ENCODE peak calls at places on chromosomes 5 and 9, in nine cellular contexts. One of them, this sample, is unnamed.

GRCh38 chr5:19855929-19856328 is 132.1 kb downstream of the CDH18 start:
- DNase-seq in AG09309: peak
- DNase-seq in upper lobe of left lung: no peak
- DNase-seq in foreskin fibroblast: no peak
- DNase-seq in keratinocyte: no peak
- DNase-seq in colonic mucosa: no peak
- DNase-seq in HL-60: no peak
- DNase-seq in choroid plexus epithelial cell: no peak
- DNase-seq in cardiac muscle cell: no peak
- DNase-seq in this sample: no peak

GRCh38 chr9:108844856-108845255 is 10.9 kb downstream of the ACTL7B start:
- DNase-seq in AG09309: no peak
- DNase-seq in upper lobe of left lung: no peak
- DNase-seq in foreskin fibroblast: no peak
- DNase-seq in keratinocyte: no peak
- DNase-seq in colonic mucosa: no peak
- DNase-seq in HL-60: no peak
- DNase-seq in choroid plexus epithelial cell: no peak
- DNase-seq in cardiac muscle cell: no peak
- DNase-seq in this sample: no peak

GRCh38 chr5:64213568-64213967 is 47.9 kb downstream of the RNF180 start:
- DNase-seq in AG09309: no peak
- DNase-seq in upper lobe of left lung: no peak
- DNase-seq in foreskin fibroblast: no peak
- DNase-seq in keratinocyte: no peak
- DNase-seq in colonic mucosa: no peak
- DNase-seq in HL-60: no peak
- DNase-seq in choroid plexus epithelial cell: no peak
- DNase-seq in cardiac muscle cell: peak
- DNase-seq in this sample: no peak

GRCh38 chr9:135703726-135704125 is 1.7 kb downstream of the KCNT1 start:
- DNase-seq in AG09309: no peak
- DNase-seq in upper lobe of left lung: peak
- DNase-seq in foreskin fibroblast: no peak
- DNase-seq in keratinocyte: no peak
- DNase-seq in colonic mucosa: no peak
- DNase-seq in HL-60: no peak
- DNase-seq in choroid plexus epithelial cell: no peak
- DNase-seq in cardiac muscle cell: no peak
- DNase-seq in this sample: no peak

GRCh38 chr9:15543033-15543791 is 9.6 kb upstream of the CCDC171 start:
- DNase-seq in AG09309: no peak
- DNase-seq in upper lobe of left lung: no peak
- DNase-seq in foreskin fibroblast: peak
- DNase-seq in keratinocyte: no peak
- DNase-seq in colonic mucosa: no peak
- DNase-seq in HL-60: peak
- DNase-seq in choroid plexus epithelial cell: peak
- DNase-seq in cardiac muscle cell: no peak
- DNase-seq in this sample: peak

GRCh38 chr5:140946578-140946977 is 19.7 kb upstream of the PCDHAC2 start:
- DNase-seq in AG09309: no peak
- DNase-seq in upper lobe of left lung: no peak
- DNase-seq in foreskin fibroblast: no peak
- DNase-seq in keratinocyte: no peak
- DNase-seq in colonic mucosa: no peak
- DNase-seq in HL-60: no peak
- DNase-seq in choroid plexus epithelial cell: no peak
- DNase-seq in cardiac muscle cell: no peak
- DNase-seq in this sample: no peak

GRCh38 chr5:139140631-139141071 is 57.5 kb downstream of the SIL1 start:
- DNase-seq in AG09309: no peak
- DNase-seq in upper lobe of left lung: no peak
- DNase-seq in foreskin fibroblast: no peak
- DNase-seq in keratinocyte: no peak
- DNase-seq in colonic mucosa: no peak
- DNase-seq in HL-60: no peak
- DNase-seq in choroid plexus epithelial cell: peak
- DNase-seq in cardiac muscle cell: no peak
- DNase-seq in this sample: peak

GRCh38 chr9:14749738-14750137 is 27.2 kb upstream of the CER1 start:
- DNase-seq in AG09309: no peak
- DNase-seq in upper lobe of left lung: no peak
- DNase-seq in foreskin fibroblast: no peak
- DNase-seq in keratinocyte: no peak
- DNase-seq in colonic mucosa: no peak
- DNase-seq in HL-60: no peak
- DNase-seq in choroid plexus epithelial cell: no peak
- DNase-seq in cardiac muscle cell: no peak
- DNase-seq in this sample: no peak

DNA sequence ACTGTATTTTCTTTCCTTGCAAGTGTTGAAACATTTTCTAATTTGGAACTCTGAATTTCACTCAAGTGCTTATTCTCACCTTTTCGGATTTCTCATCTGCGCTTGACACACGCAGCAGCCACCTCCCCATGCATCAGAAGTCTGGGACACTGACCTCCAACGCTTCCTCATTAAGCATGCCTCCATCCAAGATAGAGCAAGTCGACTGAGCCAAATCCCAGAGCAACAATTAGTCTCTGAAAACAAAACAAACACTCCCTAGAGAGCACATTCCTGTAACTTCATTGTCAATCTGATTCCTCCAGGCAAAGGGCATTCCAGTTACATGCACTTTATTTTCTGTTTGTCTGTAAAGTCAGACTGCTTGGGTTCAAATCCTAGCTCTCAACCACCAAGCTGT is 5.7 kb downstream of the CD180 start:
- DNase-seq in AG09309: no peak
- DNase-seq in upper lobe of left lung: no peak
- DNase-seq in foreskin fibroblast: no peak
- DNase-seq in keratinocyte: no peak
- DNase-seq in colonic mucosa: no peak
- DNase-seq in HL-60: no peak
- DNase-seq in choroid plexus epithelial cell: no peak
- DNase-seq in cardiac muscle cell: no peak
- DNase-seq in this sample: no peak
- H3K4me3 ChIP-seq in AG09309: no peak
- H3K4me3 ChIP-seq in upper lobe of left lung: no peak
- H3K4me3 ChIP-seq in foreskin fibroblast: no peak
- H3K4me3 ChIP-seq in keratinocyte: no peak
- H3K4me3 ChIP-seq in colonic mucosa: no peak
- H3K4me3 ChIP-seq in HL-60: no peak
- H3K4me3 ChIP-seq in choroid plexus epithelial cell: no peak
- H3K4me3 ChIP-seq in cardiac muscle cell: no peak
- H3K4me3 ChIP-seq in this sample: no peak

GRCh38 chr9:121026768-121027167 is 23.3 kb downstream of the C5 start:
- DNase-seq in AG09309: no peak
- DNase-seq in upper lobe of left lung: no peak
- DNase-seq in foreskin fibroblast: no peak
- DNase-seq in keratinocyte: no peak
- DNase-seq in colonic mucosa: no peak
- DNase-seq in HL-60: no peak
- DNase-seq in choroid plexus epithelial cell: no peak
- DNase-seq in cardiac muscle cell: no peak
- DNase-seq in this sample: no peak

GRCh38 chr9:121026260-121026691 is 23.8 kb downstream of the C5 start:
- DNase-seq in AG09309: no peak
- DNase-seq in upper lobe of left lung: no peak
- DNase-seq in foreskin fibroblast: no peak
- DNase-seq in keratinocyte: no peak
- DNase-seq in colonic mucosa: no peak
- DNase-seq in HL-60: no peak
- DNase-seq in choroid plexus epithelial cell: peak
- DNase-seq in cardiac muscle cell: no peak
- DNase-seq in this sample: no peak

GRCh38 chr9:121021294-121021693 is 28.8 kb downstream of the C5 start:
- DNase-seq in AG09309: no peak
- DNase-seq in upper lobe of left lung: no peak
- DNase-seq in foreskin fibroblast: peak
- DNase-seq in keratinocyte: no peak
- DNase-seq in colonic mucosa: no peak
- DNase-seq in HL-60: no peak
- DNase-seq in choroid plexus epithelial cell: no peak
- DNase-seq in cardiac muscle cell: no peak
- DNase-seq in this sample: peak

GRCh38 chr9:121024237-121024636 is 25.8 kb downstream of the C5 start:
- DNase-seq in AG09309: no peak
- DNase-seq in upper lobe of left lung: no peak
- DNase-seq in foreskin fibroblast: no peak
- DNase-seq in keratinocyte: no peak
- DNase-seq in colonic mucosa: no peak
- DNase-seq in HL-60: no peak
- DNase-seq in choroid plexus epithelial cell: no peak
- DNase-seq in cardiac muscle cell: no peak
- DNase-seq in this sample: no peak

DNA sequence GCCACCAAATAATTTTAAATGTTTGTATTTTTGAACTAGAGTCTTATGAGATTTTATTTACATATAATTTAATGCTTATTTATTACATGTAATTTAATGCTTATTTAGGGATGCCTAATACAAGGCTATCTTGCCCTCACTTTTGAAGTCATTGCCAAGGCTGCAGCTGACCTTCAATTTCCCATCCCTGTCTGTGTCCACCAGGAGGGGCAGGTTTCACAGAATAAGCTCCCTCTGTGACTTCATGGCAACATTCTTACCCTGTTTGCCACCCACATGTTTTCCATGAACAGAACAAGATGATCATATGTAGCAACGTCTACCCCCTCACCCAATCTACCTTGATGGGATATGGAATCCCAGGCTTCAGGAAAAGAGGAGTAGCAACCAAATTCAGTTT is 27.0 kb downstream of the C5 start:
- DNase-seq in AG09309: no peak
- DNase-seq in upper lobe of left lung: no peak
- DNase-seq in foreskin fibroblast: no peak
- DNase-seq in keratinocyte: no peak
- DNase-seq in colonic mucosa: no peak
- DNase-seq in HL-60: peak
- DNase-seq in choroid plexus epithelial cell: peak
- DNase-seq in cardiac muscle cell: no peak
- DNase-seq in this sample: peak
- TF ChIP-seq CTCF in AG09309: peak
- TF ChIP-seq CTCF in upper lobe of left lung: no peak
- TF ChIP-seq CTCF in foreskin fibroblast: peak
- TF ChIP-seq CTCF in keratinocyte: peak
- TF ChIP-seq CTCF in colonic mucosa: no peak
- TF ChIP-seq CTCF in HL-60: peak
- TF ChIP-seq CTCF in choroid plexus epithelial cell: peak
- TF ChIP-seq CTCF in cardiac muscle cell: peak
- TF ChIP-seq CTCF in this sample: peak

DNA sequence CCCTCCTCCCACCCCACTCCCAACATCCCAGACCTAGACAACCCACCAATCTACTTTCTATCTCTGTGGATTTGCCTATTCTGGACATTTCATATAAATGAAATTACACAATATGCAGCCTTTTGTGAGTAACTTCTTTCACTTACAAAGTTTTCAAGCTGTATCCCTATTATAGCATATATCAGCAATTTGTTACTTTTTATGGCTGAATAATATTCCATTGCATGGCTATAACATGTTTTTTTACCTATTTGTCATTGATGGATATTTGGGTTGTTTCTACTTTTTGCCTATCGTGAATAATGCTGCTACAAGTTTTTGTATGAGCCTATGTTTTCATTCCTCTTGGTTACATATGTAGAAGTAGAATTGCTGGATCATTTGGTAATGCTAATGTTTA is 1.9 kb upstream of the KIF3A start:
- DNase-seq in AG09309: no peak
- DNase-seq in upper lobe of left lung: no peak
- DNase-seq in foreskin fibroblast: no peak
- DNase-seq in keratinocyte: no peak
- DNase-seq in colonic mucosa: no peak
- DNase-seq in HL-60: no peak
- DNase-seq in choroid plexus epithelial cell: no peak
- DNase-seq in cardiac muscle cell: no peak
- DNase-seq in this sample: no peak
- H3K4me3 ChIP-seq in AG09309: no peak
- H3K4me3 ChIP-seq in upper lobe of left lung: no peak
- H3K4me3 ChIP-seq in foreskin fibroblast: no peak
- H3K4me3 ChIP-seq in keratinocyte: no peak
- H3K4me3 ChIP-seq in colonic mucosa: no peak
- H3K4me3 ChIP-seq in HL-60: no peak
- H3K4me3 ChIP-seq in choroid plexus epithelial cell: no peak
- H3K4me3 ChIP-seq in cardiac muscle cell: no peak
- H3K4me3 ChIP-seq in this sample: no peak

GRCh38 chr5:73312872-73313510 is 135.6 kb downstream of the FOXD1 start:
- DNase-seq in AG09309: no peak
- DNase-seq in upper lobe of left lung: no peak
- DNase-seq in foreskin fibroblast: no peak
- DNase-seq in keratinocyte: no peak
- DNase-seq in colonic mucosa: no peak
- DNase-seq in HL-60: no peak
- DNase-seq in choroid plexus epithelial cell: no peak
- DNase-seq in cardiac muscle cell: no peak
- DNase-seq in this sample: no peak

GRCh38 chr5:73314395-73315195 is 134.0 kb downstream of the FOXD1 start:
- DNase-seq in AG09309: no peak
- DNase-seq in upper lobe of left lung: no peak
- DNase-seq in foreskin fibroblast: no peak
- DNase-seq in keratinocyte: no peak
- DNase-seq in colonic mucosa: no peak
- DNase-seq in HL-60: peak
- DNase-seq in choroid plexus epithelial cell: peak
- DNase-seq in cardiac muscle cell: no peak
- DNase-seq in this sample: no peak

GRCh38 chr5:73311291-73312110 is 137.1 kb downstream of the FOXD1 start:
- DNase-seq in AG09309: peak
- DNase-seq in upper lobe of left lung: peak
- DNase-seq in foreskin fibroblast: peak
- DNase-seq in keratinocyte: peak
- DNase-seq in colonic mucosa: no peak
- DNase-seq in HL-60: no peak
- DNase-seq in choroid plexus epithelial cell: peak
- DNase-seq in cardiac muscle cell: no peak
- DNase-seq in this sample: peak

GRCh38 chr5:73307645-73308346 is 134.8 kb downstream of the TMEM174 start:
- DNase-seq in AG09309: no peak
- DNase-seq in upper lobe of left lung: no peak
- DNase-seq in foreskin fibroblast: no peak
- DNase-seq in keratinocyte: no peak
- DNase-seq in colonic mucosa: no peak
- DNase-seq in HL-60: no peak
- DNase-seq in choroid plexus epithelial cell: no peak
- DNase-seq in cardiac muscle cell: no peak
- DNase-seq in this sample: no peak

DNA sequence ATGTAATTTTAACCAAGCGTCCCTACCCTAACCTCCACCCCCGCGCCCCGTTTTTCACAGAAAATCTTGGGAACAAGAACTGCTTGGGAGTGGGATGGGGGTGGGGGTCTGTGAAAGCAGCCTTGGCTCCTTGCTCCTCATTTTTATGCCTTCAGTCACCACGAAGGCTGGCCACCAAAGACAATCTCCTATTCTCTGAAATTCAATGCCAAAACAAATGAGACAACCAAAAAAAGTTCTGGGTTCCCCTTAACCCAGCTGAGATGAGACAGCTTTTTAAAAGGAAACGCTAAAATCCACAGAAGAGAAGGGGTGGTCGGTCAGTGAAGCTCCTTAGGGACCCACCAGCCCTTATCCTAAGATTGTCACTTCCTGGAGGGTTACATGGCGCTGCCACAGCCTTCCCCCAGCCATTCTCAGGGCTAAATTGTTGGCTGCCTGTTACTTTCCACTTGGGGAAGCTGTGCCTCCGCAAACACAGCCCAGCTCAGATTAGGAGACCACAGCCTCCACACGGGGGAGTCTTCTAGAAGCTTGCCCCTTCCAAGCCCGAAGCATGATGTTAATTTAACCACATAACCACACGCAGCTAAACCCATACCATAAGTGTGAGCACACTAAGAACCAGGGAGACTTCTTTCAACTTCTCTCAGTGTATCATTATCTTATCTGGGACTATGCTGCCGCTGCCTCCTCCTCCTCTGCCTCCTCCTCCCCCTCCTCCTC is 136.3 kb downstream of the FOXD1 start:
- DNase-seq in AG09309: peak
- DNase-seq in upper lobe of left lung: no peak
- DNase-seq in foreskin fibroblast: peak
- DNase-seq in keratinocyte: no peak
- DNase-seq in colonic mucosa: no peak
- DNase-seq in HL-60: peak
- DNase-seq in choroid plexus epithelial cell: peak
- DNase-seq in cardiac muscle cell: no peak
- DNase-seq in this sample: peak
- TF ChIP-seq CTCF in AG09309: peak
- TF ChIP-seq CTCF in upper lobe of left lung: no peak
- TF ChIP-seq CTCF in foreskin fibroblast: peak
- TF ChIP-seq CTCF in keratinocyte: no peak
- TF ChIP-seq CTCF in colonic mucosa: no peak
- TF ChIP-seq CTCF in HL-60: no peak
- TF ChIP-seq CTCF in choroid plexus epithelial cell: peak
- TF ChIP-seq CTCF in cardiac muscle cell: peak
- TF ChIP-seq CTCF in this sample: peak